ENCODE peak calls at places on chromosomes 4 and X, in four cellular contexts. F is GM12878, P is HCT116, Q is H1. A is an unnamed sample.
A peak's percentile ranks its signal among the peaks of the same experiment; 100 is the strongest.

GRCh38 chrX:151902813-151903591 is 9.7 kb upstream of the MAGEA4 start:
- DNase-seq in F (no peak), Q (no peak), P (peak; percentile 29), A (no peak)

GRCh38 chr4:11542952-11543351 is 114.3 kb upstream of the HS3ST1 start:
- DNase-seq in Q (no peak), F (no peak), P (peak; percentile 43), A (no peak)

GRCh38 chr4:172830295-172830764 is 338.3 kb upstream of the GALNT7 start:
- DNase-seq in P (peak; percentile 13), Q (no peak), F (no peak), A (no peak)

GRCh38 chr4:9904976-9905587 is 116.2 kb downstream of the SLC2A9 start:
- DNase-seq in P (no peak), F (no peak), Q (no peak), A (no peak)

GRCh38 chr4:1615786-1616573 is 68.1 kb downstream of the FAM53A start:
- DNase-seq in Q (no peak), F (no peak), P (no peak), A (no peak)

GRCh38 chr4:152678841-152679240 is 956 bp downstream of the TMEM154 start:
- DNase-seq in F (no peak), Q (no peak), P (no peak), A (no peak)

GRCh38 chr4:139675651-139676050 is 10.0 kb downstream of the MGST2 start:
- DNase-seq in P (no peak), Q (no peak), F (no peak), A (no peak)

GRCh38 chr4:48334236-48334635 is 7.1 kb upstream of the SLAIN2 start:
- DNase-seq in P (no peak), F (no peak), Q (no peak), A (no peak)

GRCh38 chrX:81957318-81957717 is 755.4 kb downstream of the SH3BGRL start:
- DNase-seq in P (no peak), F (no peak), Q (no peak), A (no peak)

GRCh38 chr4:79213040-79213439 is 112.8 kb downstream of the NAA11 start:
- DNase-seq in P (no peak), Q (no peak), F (no peak), A (no peak)

DNA sequence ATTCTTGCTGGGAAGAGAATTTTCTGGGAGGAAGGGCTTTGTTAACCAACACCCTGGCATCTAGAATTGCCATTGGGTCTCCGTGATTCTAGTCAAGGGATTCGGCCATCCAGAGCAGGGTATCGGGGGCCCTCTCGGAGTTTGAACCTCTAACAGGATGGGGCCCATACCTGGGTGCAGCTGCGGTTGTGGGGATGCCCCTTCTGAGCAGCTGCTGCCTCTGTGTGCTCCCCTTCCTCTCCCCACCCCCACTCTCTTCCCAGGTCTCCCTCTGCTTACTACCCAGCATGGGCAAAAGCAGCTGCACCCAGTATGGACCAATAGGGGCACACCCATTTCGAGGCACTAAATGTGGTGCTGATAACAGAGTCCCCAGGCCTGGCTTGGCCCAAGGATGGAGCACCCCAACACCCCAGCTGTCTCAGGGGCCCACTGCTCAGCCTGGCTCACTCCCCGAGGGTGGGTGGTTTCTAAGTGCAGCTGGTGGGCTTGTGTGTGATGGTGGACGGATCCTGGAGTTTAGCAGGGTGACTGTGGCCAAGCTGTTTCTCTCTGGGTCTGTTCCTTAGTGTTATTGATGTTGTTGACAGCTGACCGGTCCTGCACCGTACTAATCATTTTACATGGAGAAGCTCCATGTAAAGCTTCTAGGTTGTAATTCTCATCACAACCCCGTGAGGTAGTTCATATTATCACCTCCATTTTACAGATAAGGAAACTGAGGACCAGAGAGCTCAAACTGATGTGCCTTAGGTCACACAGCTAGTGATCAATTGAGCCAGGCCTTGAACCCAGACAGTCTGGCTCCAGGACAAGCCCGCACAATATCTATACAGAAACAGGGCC is 13.2 kb upstream of the KIAA0232 start:
- DNase-seq in Q (no peak), P (no peak), F (no peak), A (no peak)
- TF ChIP-seq ATF3 in Q (no peak), P (no peak), F (no peak), A (no peak)

DNA sequence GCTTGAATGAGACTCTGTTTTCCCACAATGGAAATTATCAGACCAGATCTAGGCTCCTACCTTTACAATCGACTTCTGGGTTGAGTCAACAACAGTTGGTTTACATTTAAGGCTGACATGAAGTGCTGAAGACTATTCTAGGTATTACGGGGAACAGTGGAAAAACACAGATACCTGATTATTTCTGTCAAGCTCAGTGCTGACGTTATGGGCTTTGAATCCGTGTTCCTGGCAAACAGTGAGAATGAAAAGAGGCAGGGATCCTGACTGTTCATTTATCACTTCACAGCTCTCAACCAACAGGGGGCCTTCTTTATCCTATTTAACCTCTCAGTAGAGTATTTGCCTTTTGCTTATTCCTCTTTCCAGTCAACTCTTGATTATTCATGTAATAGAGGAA is 43.1 kb downstream of the TMEM164 start:
- DNase-seq in P (no peak), F (no peak), Q (no peak), A (no peak)
- TF ChIP-seq ATF3 in P (no peak), F (no peak), Q (no peak), A (no peak)

DNA sequence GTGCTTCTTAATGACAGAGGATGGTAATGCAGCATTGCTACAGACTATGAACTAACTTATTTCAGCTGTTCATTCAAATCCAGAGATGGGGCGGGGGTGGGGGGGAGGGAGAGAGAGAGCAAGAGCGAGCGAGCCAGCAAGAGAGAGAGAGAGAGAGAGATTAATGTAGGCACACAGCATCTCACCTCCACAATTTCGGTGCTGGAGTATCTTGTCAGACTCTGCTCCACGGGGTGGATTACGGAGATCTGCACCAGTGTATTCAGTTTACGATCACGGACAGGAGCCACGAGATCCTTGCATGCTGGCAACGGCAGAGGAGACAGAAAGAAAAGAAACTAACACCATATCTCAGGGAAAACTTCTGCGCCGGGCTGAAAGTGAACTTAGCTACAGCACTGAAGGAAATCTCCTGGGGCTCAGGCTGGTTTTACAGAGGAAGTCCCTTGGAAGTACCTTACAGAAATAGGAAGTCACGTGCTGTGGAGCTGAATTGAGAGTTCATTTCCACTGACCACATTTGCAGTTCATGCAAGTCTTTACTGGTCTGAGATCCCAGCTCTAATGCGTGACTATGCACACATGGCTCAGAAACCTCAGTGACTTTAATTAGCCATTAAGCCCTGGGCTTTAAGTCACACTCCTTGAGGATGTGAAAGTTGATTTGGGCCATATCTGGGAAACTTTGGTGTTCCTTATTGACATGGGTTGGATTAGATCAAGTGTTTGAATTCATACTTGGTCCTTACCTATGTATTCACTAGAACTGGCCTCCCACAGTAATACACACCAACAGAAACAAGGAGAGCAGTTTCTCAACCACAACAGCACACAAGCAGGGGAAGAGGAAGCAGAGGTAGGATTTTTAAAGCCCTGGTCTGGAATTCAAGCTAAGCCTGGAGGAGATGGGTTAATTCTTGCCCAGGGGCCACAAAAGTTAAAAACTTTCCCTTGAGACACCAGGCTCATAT is 440.8 kb downstream of the INPP4B start:
- DNase-seq in P (no peak), Q (no peak), F (peak; percentile 57), A (no peak)
- TF ChIP-seq ATF3 in P (no peak), Q (no peak), F (no peak), A (no peak)

GRCh38 chr4:114813961-114814360 is 215.4 kb downstream of the UGT8 start:
- DNase-seq in F (no peak), P (no peak), Q (no peak), A (no peak)

GRCh38 chr4:114807759-114808404 is 209.3 kb downstream of the UGT8 start:
- DNase-seq in P (peak; percentile 42), F (no peak), Q (peak; percentile 15), A (peak; percentile 53)

GRCh38 chr4:114815760-114816159 is 217.2 kb downstream of the UGT8 start:
- DNase-seq in P (no peak), Q (no peak), F (no peak), A (no peak)

GRCh38 chr4:114807357-114807756 is 208.8 kb downstream of the UGT8 start:
- DNase-seq in F (no peak), Q (no peak), P (no peak), A (no peak)

DNA sequence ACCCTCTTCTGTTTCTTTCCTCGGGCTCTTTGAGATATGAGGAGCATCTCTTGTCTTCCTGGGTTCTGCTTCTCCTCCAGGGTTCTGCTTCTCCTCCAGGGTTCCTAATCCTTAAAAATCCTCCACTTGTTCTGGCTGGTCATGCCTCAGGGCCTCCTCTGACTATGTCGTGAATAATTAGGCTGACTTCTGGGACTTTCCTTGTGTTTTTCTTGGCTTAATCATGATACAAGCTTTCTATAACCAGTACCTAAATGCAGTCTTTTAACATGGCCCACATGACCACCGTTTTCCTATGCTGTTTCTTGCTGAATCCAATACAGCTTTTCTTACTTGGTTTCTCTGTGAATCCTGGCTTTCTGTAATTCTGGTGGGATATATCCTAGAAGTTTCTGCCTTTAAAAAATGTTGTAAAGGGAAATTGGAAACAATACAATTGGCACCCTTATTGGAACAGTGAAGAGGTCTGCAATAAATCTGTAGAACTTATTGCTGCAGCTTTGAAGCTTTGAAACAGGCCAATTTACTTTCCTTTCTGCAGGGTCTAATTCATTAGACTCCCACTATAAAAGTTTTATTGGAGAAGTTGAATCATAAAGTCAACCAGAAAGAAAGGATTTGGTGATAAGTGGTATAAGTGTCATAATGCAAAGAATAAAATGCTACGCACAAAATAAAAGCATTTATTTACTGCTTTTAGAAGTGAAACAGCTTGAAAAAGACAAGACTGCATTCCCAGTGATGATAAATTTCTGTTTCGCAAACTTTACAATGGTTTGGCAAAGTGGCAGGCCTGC is 213.2 kb downstream of the UGT8 start:
- DNase-seq in F (no peak), P (no peak), Q (no peak), A (no peak)
- TF ChIP-seq ATF3 in F (no peak), P (no peak), Q (no peak), A (no peak)

DNA sequence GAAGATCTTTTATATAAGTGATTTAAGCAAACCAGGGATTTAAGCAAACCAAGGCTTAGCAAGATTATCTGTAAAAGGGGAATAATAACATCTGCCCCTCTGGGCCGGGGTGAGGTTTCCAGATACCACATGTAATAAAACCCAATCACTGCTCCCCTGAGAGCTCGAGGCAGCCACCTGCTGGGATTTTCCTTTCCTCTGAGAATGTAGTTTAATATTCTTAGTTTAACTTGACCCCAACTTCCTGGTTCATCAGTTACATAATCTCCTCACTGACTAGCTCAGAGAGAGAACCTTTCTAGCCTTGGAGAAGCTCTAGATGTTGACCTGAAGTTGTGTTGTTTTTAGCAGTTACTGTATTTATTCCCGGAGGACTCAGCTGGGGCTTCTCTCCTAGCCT is 322.4 kb downstream of the ARHGAP10 start:
- DNase-seq in Q (no peak), P (no peak), F (no peak), A (no peak)
- TF ChIP-seq ATF3 in Q (no peak), P (no peak), F (no peak), A (no peak)

DNA sequence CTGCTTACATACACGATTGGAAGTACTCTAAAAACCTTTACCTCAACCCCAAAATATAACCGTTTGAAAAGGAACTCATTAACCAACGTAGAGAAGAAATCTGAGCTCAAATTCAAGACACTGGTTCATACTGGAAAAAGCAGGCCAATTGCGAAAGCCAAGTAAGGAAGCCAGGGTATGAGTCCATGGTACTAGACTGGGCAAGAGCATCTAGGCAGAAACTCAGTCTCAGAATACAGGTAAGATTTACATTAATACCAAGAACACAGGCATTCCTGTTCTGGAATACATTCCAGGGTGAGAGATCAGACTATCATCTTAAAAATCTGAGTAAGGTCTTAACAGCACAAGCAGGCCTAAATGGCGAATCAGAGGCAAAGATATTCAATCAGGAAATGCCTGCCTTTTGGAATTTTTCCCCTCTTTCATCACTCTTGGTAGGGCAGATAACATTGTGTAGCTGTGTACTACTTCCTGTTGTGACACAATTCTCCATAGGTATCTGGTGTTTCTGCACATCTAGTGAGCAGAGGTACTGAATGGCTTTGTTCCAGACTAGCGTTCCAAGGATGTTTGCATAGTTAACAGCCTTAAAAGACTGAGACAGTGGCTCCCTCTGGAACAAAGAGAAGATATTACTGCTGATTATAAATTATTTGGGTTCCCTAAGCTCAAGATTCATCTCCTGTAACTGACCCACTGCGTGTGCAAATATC is 311.3 kb downstream of the PCDH19 start:
- DNase-seq in F (no peak), Q (no peak), P (no peak), A (no peak)
- TF ChIP-seq ATF3 in F (no peak), Q (no peak), P (no peak), A (no peak)

A was measured in WTC11.